ENCODE peak calls at places on chromosome 9, in ten cellular contexts. U, W, M, Q, L, N, J, H, K and O are unnamed samples.

GRCh38 chr9:36382484-36382883 is 17.6 kb downstream of the RNF38 start:
- DNase-seq in U (no peak), W (no peak), M (no peak), Q (no peak), L (no peak), N (no peak), J (peak; percentile 60), H (no peak), K (no peak), O (no peak)

GRCh38 chr9:92736816-92737606 is 27.6 kb downstream of the BICD2 start:
- DNase-seq in U (no peak), W (no peak), M (peak; percentile 43), Q (no peak), L (no peak), N (peak; percentile 10), J (no peak), H (no peak), K (no peak), O (no peak)

GRCh38 chr9:119698535-119698934 is 329.3 kb upstream of the BRINP1 start:
- DNase-seq in U (no peak), W (no peak), M (peak; percentile 61), Q (no peak), L (no peak), N (no peak), J (no peak), H (no peak), K (peak; percentile 29), O (no peak)

GRCh38 chr9:38120961-38121360 is 51.9 kb upstream of the SHB start:
- DNase-seq in U (no peak), W (no peak), M (no peak), Q (no peak), L (no peak), N (no peak), J (no peak), H (no peak), K (no peak), O (no peak)

GRCh38 chr9:137141050-137141810 is 2.3 kb downstream of the GRIN1 start:
- DNase-seq in U (no peak), W (no peak), M (no peak), Q (peak; percentile 50), L (no peak), N (no peak), J (no peak), H (no peak), K (no peak), O (no peak)

GRCh38 chr9:14813336-14814020 is 90.9 kb upstream of the CER1 start:
- DNase-seq in U (no peak), W (no peak), M (no peak), Q (no peak), L (no peak), N (no peak), J (no peak), H (no peak), K (no peak), O (no peak)

GRCh38 chr9:6184749-6185645 is 30.6 kb upstream of the IL33 start:
- DNase-seq in U (no peak), W (no peak), M (no peak), Q (no peak), L (no peak), N (no peak), J (no peak), H (peak; percentile 22), K (no peak), O (peak; percentile 26)

GRCh38 chr9:105964171-105964570 is 269.8 kb downstream of the TMEM38B start:
- DNase-seq in U (no peak), W (no peak), M (no peak), Q (no peak), L (no peak), N (no peak), J (no peak), H (no peak), K (no peak), O (no peak)

GRCh38 chr9:111187376-111187775 is 142.6 kb downstream of the OR2K2 start:
- DNase-seq in U (no peak), W (no peak), M (no peak), Q (no peak), L (no peak), N (no peak), J (no peak), H (no peak), K (no peak), O (no peak)

GRCh38 chr9:134026981-134027380 is 1.7 kb downstream of the BRD3OS start:
- DNase-seq in U (no peak), W (no peak), M (no peak), Q (no peak), L (peak; percentile 27), N (no peak), J (no peak), H (no peak), K (no peak), O (no peak)

GRCh38 chr9:14245901-14246525 is 67.9 kb downstream of the NFIB start:
- DNase-seq in U (no peak), W (no peak), M (no peak), Q (no peak), L (no peak), N (no peak), J (no peak), H (no peak), K (no peak), O (no peak)

GRCh38 chr9:78280982-78281668 is 15.8 kb upstream of the PSAT1 start:
- DNase-seq in U (peak; percentile 86), W (no peak), M (no peak), Q (peak; percentile 85), L (peak; percentile 89), N (peak; percentile 70), J (no peak), H (peak; percentile 83), K (no peak), O (peak; percentile 91)

GRCh38 chr9:16121593-16121992 is 568.8 kb downstream of the CCDC171 start:
- DNase-seq in U (no peak), W (no peak), M (no peak), Q (no peak), L (no peak), N (no peak), J (no peak), H (no peak), K (no peak), O (no peak)

GRCh38 chr9:109722007-109722406 is 58.0 kb upstream of the PALM2AKAP2 start:
- DNase-seq in U (no peak), W (no peak), M (no peak), Q (no peak), L (no peak), N (no peak), J (no peak), H (no peak), K (no peak), O (no peak)

GRCh38 chr9:128096614-128097013 is 28.6 kb downstream of the SLC25A25 start:
- DNase-seq in U (no peak), W (no peak), M (no peak), Q (no peak), L (no peak), N (no peak), J (no peak), H (no peak), K (no peak), O (no peak)

GRCh38 chr9:33273972-33274328 is 9.1 kb downstream of the CHMP5 start:
- DNase-seq in U (no peak), W (no peak), M (no peak), Q (no peak), L (no peak), N (no peak), J (no peak), H (no peak), K (no peak), O (no peak)
- H3K27ac ChIP-seq in U (no peak overlapping the region), W (no peak overlapping the region), M (no peak overlapping the region), Q (no peak overlapping the region), L (no peak overlapping the region), N (no peak overlapping the region), J (no peak overlapping the region), H (no peak overlapping the region), K (no peak overlapping the region), O (no peak overlapping the region)

GRCh38 chr9:95504053-95504963 is 12.5 kb downstream of the PTCH1 start:
- DNase-seq in U (no peak), W (peak; percentile 69), M (peak; percentile 86), Q (no peak), L (no peak), N (no peak), J (peak; percentile 84), H (no peak), K (no peak), O (no peak)
- TF ChIP-seq CTCF in U (no peak), W (peak; percentile 62), M (peak; percentile 52), Q (no peak), L (no peak), N (no peak), J (peak; percentile 19), H (no peak), K (no peak), O (no peak)

GRCh38 chr9:101509572-101509971 is 24.1 kb upstream of the RNF20 start:
- DNase-seq in U (no peak), W (no peak), M (no peak), Q (no peak), L (no peak), N (no peak), J (no peak), H (no peak), K (no peak), O (no peak)

GRCh38 chr9:101508203-101508602 is 25.4 kb upstream of the RNF20 start:
- DNase-seq in U (no peak), W (no peak), M (no peak), Q (no peak), L (no peak), N (no peak), J (no peak), H (no peak), K (no peak), O (no peak)

GRCh38 chr9:101498323-101498722 is 35.3 kb upstream of the RNF20 start:
- DNase-seq in U (no peak), W (no peak), M (no peak), Q (no peak), L (no peak), N (no peak), J (no peak), H (no peak), K (no peak), O (no peak)

DNA sequence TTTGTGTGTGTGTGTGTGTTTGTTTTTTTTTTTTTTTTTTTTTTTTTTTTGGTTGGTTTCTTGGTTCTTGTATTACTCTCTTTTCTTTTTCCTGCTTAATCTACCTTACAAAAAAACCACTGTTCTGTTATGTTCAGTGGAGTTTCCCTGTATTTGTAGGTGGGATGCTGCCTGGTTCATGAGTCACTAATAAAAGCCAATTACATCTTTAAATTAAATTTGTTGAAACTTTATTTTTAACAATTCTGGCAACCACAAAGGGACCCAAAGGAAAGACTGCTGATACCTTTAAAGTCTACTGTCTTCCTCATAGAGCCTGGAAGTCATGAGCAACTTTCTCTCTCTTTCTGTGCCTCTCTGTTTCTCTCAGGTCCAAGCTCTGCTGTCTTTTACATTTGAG is 29.5 kb upstream of the RNF20 start:
- DNase-seq in U (no peak), W (no peak), M (no peak), Q (no peak), L (no peak), N (no peak), J (no peak), H (no peak), K (no peak), O (no peak)
- H3K4me3 ChIP-seq in U (no peak overlapping the region), W (no peak overlapping the region), M (no peak overlapping the region), Q (no peak overlapping the region), L (no peak overlapping the region), N (no peak overlapping the region), J (no peak overlapping the region), H (no peak overlapping the region), K (no peak overlapping the region), O (no peak overlapping the region)

DNA sequence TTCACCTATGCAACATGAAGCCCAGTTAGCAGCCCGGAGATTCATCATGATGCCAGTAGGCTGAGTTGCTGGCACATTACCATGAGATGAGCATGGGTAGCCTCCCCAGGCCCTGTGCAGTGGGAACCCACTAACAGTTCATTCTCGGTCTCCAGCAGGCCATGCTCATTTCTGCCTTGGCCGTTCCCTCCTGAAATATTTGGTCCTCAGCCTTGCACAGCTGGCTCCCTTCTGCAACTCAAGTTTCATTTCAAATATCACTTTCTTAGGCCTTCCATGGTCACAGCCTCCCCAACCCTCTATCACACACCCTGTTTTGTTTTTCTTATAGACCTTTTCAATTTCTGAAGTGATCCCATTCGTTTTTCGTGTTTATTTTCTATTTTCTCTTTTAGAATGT is 125.4 kb upstream of the VLDLR start:
- DNase-seq in U (no peak), W (no peak), M (no peak), Q (no peak), L (no peak), N (no peak), J (no peak), H (no peak), K (no peak), O (no peak)
- H3K27ac ChIP-seq in U (no peak overlapping the region), W (no peak overlapping the region), M (no peak overlapping the region), Q (peak overlapping the region; percentile 69), L (no peak overlapping the region), N (no peak overlapping the region), J (no peak overlapping the region), H (peak overlapping the region; percentile 82), K (peak overlapping the region; percentile 26), O (no peak overlapping the region)